ENCODE peak calls at places on chromosomes 5 and 9, in seven cellular contexts. T is SK-N-SH treated with all-trans-retinoic acid at 6 μM for 48 hours; S is sciatic nerve; F is foreskin keratinocyte; P is stimulated activated naive B cell treated with anti-CD40 and anti-IgM and Interleukin-4, amounts not matched to agents 10 μg/mL and 1 μg/mL and 100 μg/mL, for 72 hours; A is T-cell; X is Right ventricle myocardium superior. M is an unnamed sample.

GRCh38 chr5:7886849-7887460 is 18.0 kb downstream of the MTRR start:
- ATAC-seq in T (peak), S (peak), F (peak), P (no peak), A (no peak), X (no peak), M (no peak)

GRCh38 chr5:161340012-161340411 is 206.5 kb downstream of the GABRB2 start:
- ATAC-seq in T (no peak), S (no peak), F (no peak), P (no peak), A (no peak), X (no peak), M (no peak)

GRCh38 chr5:130549884-130550552 is 615.0 kb downstream of the HINT1 start:
- ATAC-seq in T (peak), S (no peak), F (peak), P (no peak), A (no peak), X (no peak), M (no peak)

GRCh38 chr5:136062563-136063274 is 33.9 kb downstream of the TGFBI start:
- ATAC-seq in T (no peak), S (no peak), F (peak), P (peak), A (no peak), X (no peak), M (no peak)

GRCh38 chr5:170389250-170389902 is at the start of gene KCNMB1:
- ATAC-seq in T (no peak), S (peak), F (peak), P (no peak), A (no peak), X (peak), M (peak)

GRCh38 chr5:1692381-1692780 is 107.3 kb downstream of the MRPL36 start:
- ATAC-seq in T (no peak), S (no peak), F (no peak), P (no peak), A (no peak), X (no peak), M (no peak)

GRCh38 chr5:35921930-35922329 is 16.5 kb downstream of the CAPSL start:
- ATAC-seq in T (no peak), S (no peak), F (no peak), P (no peak), A (no peak), X (no peak), M (no peak)

GRCh38 chr5:90899014-90899604 is 340.5 kb downstream of the ADGRV1 start:
- ATAC-seq in T (no peak), S (no peak), F (no peak), P (no peak), A (no peak), X (no peak), M (no peak)

GRCh38 chr9:133060417-133060841 is 1.4 kb upstream of the CEL start:
- ATAC-seq in T (peak), S (no peak), F (no peak), P (peak), A (no peak), X (peak), M (no peak)

GRCh38 chr9:91279296-91280204 is 82.2 kb downstream of the AUH start:
- ATAC-seq in T (no peak), S (no peak), F (no peak), P (no peak), A (no peak), X (no peak), M (no peak)

GRCh38 chr5:134638760-134639201 is 6.2 kb upstream of the SAR1B start:
- ATAC-seq in T (no peak), S (no peak), F (no peak), P (no peak), A (no peak), X (no peak), M (no peak)

GRCh38 chr9:102922526-102922925 is 72.6 kb upstream of the CYLC2 start:
- ATAC-seq in T (no peak), S (no peak), F (no peak), P (no peak), A (no peak), X (no peak), M (no peak)

GRCh38 chr5:127096328-127096993 is 23.2 kb upstream of the C5orf63 start:
- ATAC-seq in T (no peak), S (no peak), F (no peak), P (no peak), A (no peak), X (no peak), M (no peak)

GRCh38 chr9:131676431-131676972 is 63.4 kb downstream of the RAPGEF1 start:
- ATAC-seq in T (no peak), S (no peak), F (no peak), P (peak), A (peak), X (peak), M (no peak)

GRCh38 chr9:13278023-13278367 is 1.5 kb downstream of the MPDZ start:
- ATAC-seq in T (peak), S (peak), F (no peak), P (no peak), A (no peak), X (no peak), M (no peak)

GRCh38 chr9:96399335-96399633 is 15.8 kb upstream of the SLC35D2 start:
- ATAC-seq in T (peak), S (no peak), F (no peak), P (no peak), A (no peak), X (no peak), M (no peak)

GRCh38 chr5:116492016-116492623 is 82.5 kb downstream of the SEMA6A start:
- ATAC-seq in T (peak), S (peak), F (peak), P (peak), A (peak), X (peak), M (no peak)

GRCh38 chr9:137387891-137388560 is 34.9 kb downstream of the EXD3 start:
- ATAC-seq in T (no peak), S (no peak), F (no peak), P (no peak), A (no peak), X (no peak), M (no peak)

GRCh38 chr5:168513861-168514428 is 15.2 kb upstream of the FBLL1 start:
- ATAC-seq in T (no peak), S (no peak), F (no peak), P (no peak), A (no peak), X (no peak), M (no peak)

GRCh38 chr5:55546991-55547390 is 12.2 kb upstream of the PLPP1 start:
- ATAC-seq in T (no peak), S (no peak), F (peak), P (no peak), A (no peak), X (no peak), M (no peak)